ENCODE peak calls at places on chromosome 2, in nine cellular contexts. One of them, this sample, is unnamed.

GRCh38 chr2:172830482-172830881 is 94.8 kb downstream of the RAPGEF4 start:
- ATAC-seq in heart left ventricle: no peak
- ATAC-seq in activated naive CD4-positive, alpha-beta T cell treated with anti-CD3 and anti-CD28 coated beads, Interleukin-2, amount 50 U/mL, for 72 hours: no peak
- ATAC-seq in sciatic nerve: no peak
- ATAC-seq in activated CD4-positive, alpha-beta T cell treated with anti-CD3 and anti-CD28 coated beads for 36 hours: no peak
- ATAC-seq in A549: no peak
- ATAC-seq in effector memory CD8-positive, alpha-beta T cell: no peak
- ATAC-seq in RWPE2: no peak
- ATAC-seq in stimulated activated naive CD8-positive, alpha-beta T cell treated with anti-CD3 and anti-CD28 coated beads, Interleukin-15, Interleukin-2, amounts not matched to agents 100 U/mL and 50 U/mL, for 24 hours: no peak
- ATAC-seq in this sample: no peak

GRCh38 chr2:98580656-98581284 is 27.5 kb downstream of the COA5 start:
- ATAC-seq in heart left ventricle: no peak
- ATAC-seq in activated naive CD4-positive, alpha-beta T cell treated with anti-CD3 and anti-CD28 coated beads, Interleukin-2, amount 50 U/mL, for 72 hours: no peak
- ATAC-seq in sciatic nerve: no peak
- ATAC-seq in activated CD4-positive, alpha-beta T cell treated with anti-CD3 and anti-CD28 coated beads for 36 hours: no peak
- ATAC-seq in A549: peak
- ATAC-seq in effector memory CD8-positive, alpha-beta T cell: no peak
- ATAC-seq in RWPE2: no peak
- ATAC-seq in stimulated activated naive CD8-positive, alpha-beta T cell treated with anti-CD3 and anti-CD28 coated beads, Interleukin-15, Interleukin-2, amounts not matched to agents 100 U/mL and 50 U/mL, for 24 hours: no peak
- ATAC-seq in this sample: no peak

GRCh38 chr2:237139123-237139675 is 53.5 kb downstream of the COPS8 start:
- ATAC-seq in heart left ventricle: no peak
- ATAC-seq in activated naive CD4-positive, alpha-beta T cell treated with anti-CD3 and anti-CD28 coated beads, Interleukin-2, amount 50 U/mL, for 72 hours: no peak
- ATAC-seq in sciatic nerve: no peak
- ATAC-seq in activated CD4-positive, alpha-beta T cell treated with anti-CD3 and anti-CD28 coated beads for 36 hours: no peak
- ATAC-seq in A549: no peak
- ATAC-seq in effector memory CD8-positive, alpha-beta T cell: no peak
- ATAC-seq in RWPE2: no peak
- ATAC-seq in stimulated activated naive CD8-positive, alpha-beta T cell treated with anti-CD3 and anti-CD28 coated beads, Interleukin-15, Interleukin-2, amounts not matched to agents 100 U/mL and 50 U/mL, for 24 hours: no peak
- ATAC-seq in this sample: no peak

GRCh38 chr2:37180640-37181039 is 7.8 kb downstream of the SULT6B1 start:
- ATAC-seq in heart left ventricle: no peak
- ATAC-seq in activated naive CD4-positive, alpha-beta T cell treated with anti-CD3 and anti-CD28 coated beads, Interleukin-2, amount 50 U/mL, for 72 hours: no peak
- ATAC-seq in sciatic nerve: no peak
- ATAC-seq in activated CD4-positive, alpha-beta T cell treated with anti-CD3 and anti-CD28 coated beads for 36 hours: no peak
- ATAC-seq in A549: no peak
- ATAC-seq in effector memory CD8-positive, alpha-beta T cell: no peak
- ATAC-seq in RWPE2: no peak
- ATAC-seq in stimulated activated naive CD8-positive, alpha-beta T cell treated with anti-CD3 and anti-CD28 coated beads, Interleukin-15, Interleukin-2, amounts not matched to agents 100 U/mL and 50 U/mL, for 24 hours: no peak
- ATAC-seq in this sample: no peak

GRCh38 chr2:239268082-239268481 is 132.7 kb downstream of the HDAC4 start:
- ATAC-seq in heart left ventricle: peak
- ATAC-seq in activated naive CD4-positive, alpha-beta T cell treated with anti-CD3 and anti-CD28 coated beads, Interleukin-2, amount 50 U/mL, for 72 hours: no peak
- ATAC-seq in sciatic nerve: no peak
- ATAC-seq in activated CD4-positive, alpha-beta T cell treated with anti-CD3 and anti-CD28 coated beads for 36 hours: no peak
- ATAC-seq in A549: peak
- ATAC-seq in effector memory CD8-positive, alpha-beta T cell: no peak
- ATAC-seq in RWPE2: no peak
- ATAC-seq in stimulated activated naive CD8-positive, alpha-beta T cell treated with anti-CD3 and anti-CD28 coated beads, Interleukin-15, Interleukin-2, amounts not matched to agents 100 U/mL and 50 U/mL, for 24 hours: no peak
- ATAC-seq in this sample: no peak

GRCh38 chr2:143157001-143157798 is 28.0 kb downstream of the ARHGAP15 start:
- ATAC-seq in heart left ventricle: no peak
- ATAC-seq in activated naive CD4-positive, alpha-beta T cell treated with anti-CD3 and anti-CD28 coated beads, Interleukin-2, amount 50 U/mL, for 72 hours: peak
- ATAC-seq in sciatic nerve: no peak
- ATAC-seq in activated CD4-positive, alpha-beta T cell treated with anti-CD3 and anti-CD28 coated beads for 36 hours: peak
- ATAC-seq in A549: no peak
- ATAC-seq in effector memory CD8-positive, alpha-beta T cell: no peak
- ATAC-seq in RWPE2: no peak
- ATAC-seq in stimulated activated naive CD8-positive, alpha-beta T cell treated with anti-CD3 and anti-CD28 coated beads, Interleukin-15, Interleukin-2, amounts not matched to agents 100 U/mL and 50 U/mL, for 24 hours: no peak
- ATAC-seq in this sample: no peak

GRCh38 chr2:76455910-76456309 is 745.2 kb upstream of the GCFC2 start:
- ATAC-seq in heart left ventricle: no peak
- ATAC-seq in activated naive CD4-positive, alpha-beta T cell treated with anti-CD3 and anti-CD28 coated beads, Interleukin-2, amount 50 U/mL, for 72 hours: no peak
- ATAC-seq in sciatic nerve: no peak
- ATAC-seq in activated CD4-positive, alpha-beta T cell treated with anti-CD3 and anti-CD28 coated beads for 36 hours: no peak
- ATAC-seq in A549: no peak
- ATAC-seq in effector memory CD8-positive, alpha-beta T cell: no peak
- ATAC-seq in RWPE2: no peak
- ATAC-seq in stimulated activated naive CD8-positive, alpha-beta T cell treated with anti-CD3 and anti-CD28 coated beads, Interleukin-15, Interleukin-2, amounts not matched to agents 100 U/mL and 50 U/mL, for 24 hours: no peak
- ATAC-seq in this sample: no peak

GRCh38 chr2:204258900-204259299 is 286.4 kb upstream of the PARD3B start:
- ATAC-seq in heart left ventricle: no peak
- ATAC-seq in activated naive CD4-positive, alpha-beta T cell treated with anti-CD3 and anti-CD28 coated beads, Interleukin-2, amount 50 U/mL, for 72 hours: no peak
- ATAC-seq in sciatic nerve: no peak
- ATAC-seq in activated CD4-positive, alpha-beta T cell treated with anti-CD3 and anti-CD28 coated beads for 36 hours: no peak
- ATAC-seq in A549: no peak
- ATAC-seq in effector memory CD8-positive, alpha-beta T cell: no peak
- ATAC-seq in RWPE2: no peak
- ATAC-seq in stimulated activated naive CD8-positive, alpha-beta T cell treated with anti-CD3 and anti-CD28 coated beads, Interleukin-15, Interleukin-2, amounts not matched to agents 100 U/mL and 50 U/mL, for 24 hours: no peak
- ATAC-seq in this sample: no peak

GRCh38 chr2:121209014-121209610 is 75.9 kb downstream of the TFCP2L1 start:
- ATAC-seq in heart left ventricle: no peak
- ATAC-seq in activated naive CD4-positive, alpha-beta T cell treated with anti-CD3 and anti-CD28 coated beads, Interleukin-2, amount 50 U/mL, for 72 hours: no peak
- ATAC-seq in sciatic nerve: no peak
- ATAC-seq in activated CD4-positive, alpha-beta T cell treated with anti-CD3 and anti-CD28 coated beads for 36 hours: no peak
- ATAC-seq in A549: no peak
- ATAC-seq in effector memory CD8-positive, alpha-beta T cell: no peak
- ATAC-seq in RWPE2: no peak
- ATAC-seq in stimulated activated naive CD8-positive, alpha-beta T cell treated with anti-CD3 and anti-CD28 coated beads, Interleukin-15, Interleukin-2, amounts not matched to agents 100 U/mL and 50 U/mL, for 24 hours: peak
- ATAC-seq in this sample: no peak

GRCh38 chr2:207286106-207286505 is 120.4 kb upstream of the KLF7 start:
- ATAC-seq in heart left ventricle: no peak
- ATAC-seq in activated naive CD4-positive, alpha-beta T cell treated with anti-CD3 and anti-CD28 coated beads, Interleukin-2, amount 50 U/mL, for 72 hours: peak
- ATAC-seq in sciatic nerve: no peak
- ATAC-seq in activated CD4-positive, alpha-beta T cell treated with anti-CD3 and anti-CD28 coated beads for 36 hours: peak
- ATAC-seq in A549: no peak
- ATAC-seq in effector memory CD8-positive, alpha-beta T cell: no peak
- ATAC-seq in RWPE2: no peak
- ATAC-seq in stimulated activated naive CD8-positive, alpha-beta T cell treated with anti-CD3 and anti-CD28 coated beads, Interleukin-15, Interleukin-2, amounts not matched to agents 100 U/mL and 50 U/mL, for 24 hours: peak
- ATAC-seq in this sample: no peak

GRCh38 chr2:102703305-102703704 is 58.5 kb upstream of the TMEM182 start:
- ATAC-seq in heart left ventricle: no peak
- ATAC-seq in activated naive CD4-positive, alpha-beta T cell treated with anti-CD3 and anti-CD28 coated beads, Interleukin-2, amount 50 U/mL, for 72 hours: no peak
- ATAC-seq in sciatic nerve: no peak
- ATAC-seq in activated CD4-positive, alpha-beta T cell treated with anti-CD3 and anti-CD28 coated beads for 36 hours: no peak
- ATAC-seq in A549: peak
- ATAC-seq in effector memory CD8-positive, alpha-beta T cell: no peak
- ATAC-seq in RWPE2: no peak
- ATAC-seq in stimulated activated naive CD8-positive, alpha-beta T cell treated with anti-CD3 and anti-CD28 coated beads, Interleukin-15, Interleukin-2, amounts not matched to agents 100 U/mL and 50 U/mL, for 24 hours: no peak
- ATAC-seq in this sample: no peak

GRCh38 chr2:27211943-27212625 is at the start of the genes ATRAID and SLC5A6:
- ATAC-seq in heart left ventricle: peak
- ATAC-seq in activated naive CD4-positive, alpha-beta T cell treated with anti-CD3 and anti-CD28 coated beads, Interleukin-2, amount 50 U/mL, for 72 hours: peak
- ATAC-seq in sciatic nerve: peak
- ATAC-seq in activated CD4-positive, alpha-beta T cell treated with anti-CD3 and anti-CD28 coated beads for 36 hours: peak
- ATAC-seq in A549: peak
- ATAC-seq in effector memory CD8-positive, alpha-beta T cell: peak
- ATAC-seq in RWPE2: peak
- ATAC-seq in stimulated activated naive CD8-positive, alpha-beta T cell treated with anti-CD3 and anti-CD28 coated beads, Interleukin-15, Interleukin-2, amounts not matched to agents 100 U/mL and 50 U/mL, for 24 hours: peak
- ATAC-seq in this sample: peak

GRCh38 chr2:54227798-54228197 is 28.2 kb downstream of the TSPYL6 start:
- ATAC-seq in heart left ventricle: no peak
- ATAC-seq in activated naive CD4-positive, alpha-beta T cell treated with anti-CD3 and anti-CD28 coated beads, Interleukin-2, amount 50 U/mL, for 72 hours: no peak
- ATAC-seq in sciatic nerve: no peak
- ATAC-seq in activated CD4-positive, alpha-beta T cell treated with anti-CD3 and anti-CD28 coated beads for 36 hours: no peak
- ATAC-seq in A549: no peak
- ATAC-seq in effector memory CD8-positive, alpha-beta T cell: no peak
- ATAC-seq in RWPE2: no peak
- ATAC-seq in stimulated activated naive CD8-positive, alpha-beta T cell treated with anti-CD3 and anti-CD28 coated beads, Interleukin-15, Interleukin-2, amounts not matched to agents 100 U/mL and 50 U/mL, for 24 hours: no peak
- ATAC-seq in this sample: no peak

GRCh38 chr2:158239271-158239670 is 137.6 kb downstream of the UPP2 start:
- ATAC-seq in heart left ventricle: no peak
- ATAC-seq in activated naive CD4-positive, alpha-beta T cell treated with anti-CD3 and anti-CD28 coated beads, Interleukin-2, amount 50 U/mL, for 72 hours: no peak
- ATAC-seq in sciatic nerve: no peak
- ATAC-seq in activated CD4-positive, alpha-beta T cell treated with anti-CD3 and anti-CD28 coated beads for 36 hours: no peak
- ATAC-seq in A549: no peak
- ATAC-seq in effector memory CD8-positive, alpha-beta T cell: no peak
- ATAC-seq in RWPE2: no peak
- ATAC-seq in stimulated activated naive CD8-positive, alpha-beta T cell treated with anti-CD3 and anti-CD28 coated beads, Interleukin-15, Interleukin-2, amounts not matched to agents 100 U/mL and 50 U/mL, for 24 hours: no peak
- ATAC-seq in this sample: no peak

GRCh38 chr2:180676520-180676919 is 303.9 kb upstream of the UBE2E3 start:
- ATAC-seq in heart left ventricle: no peak
- ATAC-seq in activated naive CD4-positive, alpha-beta T cell treated with anti-CD3 and anti-CD28 coated beads, Interleukin-2, amount 50 U/mL, for 72 hours: no peak
- ATAC-seq in sciatic nerve: no peak
- ATAC-seq in activated CD4-positive, alpha-beta T cell treated with anti-CD3 and anti-CD28 coated beads for 36 hours: no peak
- ATAC-seq in A549: no peak
- ATAC-seq in effector memory CD8-positive, alpha-beta T cell: no peak
- ATAC-seq in RWPE2: no peak
- ATAC-seq in stimulated activated naive CD8-positive, alpha-beta T cell treated with anti-CD3 and anti-CD28 coated beads, Interleukin-15, Interleukin-2, amounts not matched to agents 100 U/mL and 50 U/mL, for 24 hours: no peak
- ATAC-seq in this sample: no peak